ENCODE peak calls at places on chromosomes 4 and X, in four cellular contexts. I is HepG2, A is K562, T is GM12878. C is an unnamed sample.

GRCh38 chr4:42397256-42397634 is at the start of gene SHISA3:
- DNase-seq in I (no peak), A (no peak), T (no peak), C (peak)

GRCh38 chrX:27599928-27600327 is 9.8 kb downstream of the DCAF8L2 start:
- DNase-seq in I (peak), A (no peak), T (no peak), C (no peak)

GRCh38 chrX:119826399-119826959 is 26.3 kb downstream of the UPF3B start:
- DNase-seq in I (peak), A (no peak), T (no peak), C (no peak)

GRCh38 chr4:7911044-7911578 is 28.6 kb downstream of the AFAP1 start:
- DNase-seq in I (no peak), A (no peak), T (no peak), C (peak)

GRCh38 chrX:138945219-138945618 is 233.7 kb upstream of the FGF13 start:
- DNase-seq in I (no peak), A (no peak), T (no peak), C (no peak)

GRCh38 chrX:12497832-12498591 is 293.2 kb upstream of the PRPS2 start:
- DNase-seq in I (no peak), A (peak), T (no peak), C (peak)

GRCh38 chr4:176718881-176719280 is 73.8 kb downstream of the VEGFC start:
- DNase-seq in I (no peak), A (no peak), T (no peak), C (no peak)

GRCh38 chr4:19194672-19195071 is 1057.0 kb upstream of the SLIT2 start:
- DNase-seq in I (no peak), A (no peak), T (no peak), C (peak)

GRCh38 chrX:826026-826425 is 195.4 kb downstream of the SHOX start:
- DNase-seq in I (no peak), A (no peak), T (no peak), C (no peak)

GRCh38 chrX:3268804-3269203 is 77.6 kb downstream of the MXRA5 start:
- DNase-seq in I (no peak), A (no peak), T (no peak), C (no peak)

GRCh38 chrX:113743069-113743468 is 840.8 kb upstream of the HTR2C start:
- DNase-seq in I (no peak), A (no peak), T (no peak), C (no peak)

GRCh38 chrX:13903405-13903804 is 86.5 kb upstream of the GPM6B start:
- DNase-seq in I (no peak), A (no peak), T (no peak), C (no peak)

GRCh38 chr4:93317046-93317445 is 511.5 kb upstream of the ATOH1 start:
- DNase-seq in I (no peak), A (no peak), T (no peak), C (no peak)

DNA sequence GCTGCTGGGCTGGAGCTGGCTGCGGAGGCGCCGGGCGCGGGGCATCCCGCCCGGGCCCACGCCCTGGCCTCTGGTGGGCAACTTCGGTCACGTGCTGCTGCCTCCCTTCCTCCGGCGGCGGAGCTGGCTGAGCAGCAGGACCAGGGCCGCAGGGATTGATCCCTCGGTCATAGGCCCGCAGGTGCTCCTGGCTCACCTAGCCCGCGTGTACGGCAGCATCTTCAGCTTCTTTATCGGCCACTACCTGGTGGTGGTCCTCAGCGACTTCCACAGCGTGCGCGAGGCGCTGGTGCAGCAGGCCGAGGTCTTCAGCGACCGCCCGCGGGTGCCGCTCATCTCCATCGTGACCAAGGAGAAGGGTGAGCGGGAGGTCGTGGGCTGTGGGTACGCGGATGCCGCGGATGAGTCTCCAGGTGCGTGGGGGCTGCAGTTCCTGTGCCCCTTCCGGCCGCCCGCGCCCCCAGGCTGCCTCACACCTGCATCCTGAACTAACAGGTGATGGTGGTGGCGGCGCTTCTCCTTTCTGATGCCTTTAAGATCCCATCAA is 499 bp downstream of the CYP2U1 start:
- DNase-seq in I (no peak), A (no peak), T (no peak), C (no peak)
- TF ChIP-seq CREM in I (no peak), A (no peak), T (no peak), C (no peak)

DNA sequence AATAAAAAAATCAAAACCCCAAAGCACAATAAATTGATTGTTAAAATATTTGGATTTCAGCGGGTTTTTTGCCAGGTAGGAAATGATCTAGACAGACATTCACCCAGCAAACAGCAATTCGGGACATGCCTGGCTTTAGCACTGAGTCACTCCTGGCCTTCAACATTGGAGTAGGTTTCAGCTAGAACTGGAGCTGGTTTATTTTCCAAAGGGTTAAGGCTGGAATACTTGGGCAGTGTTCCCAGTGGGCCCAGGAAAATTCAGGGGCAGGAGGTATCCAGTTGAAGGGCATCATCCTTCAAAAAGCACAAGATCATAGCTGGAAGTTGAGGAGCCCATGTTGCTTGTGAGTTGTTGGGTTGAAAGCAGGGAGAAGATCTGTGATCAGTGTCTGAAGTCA is 41.0 kb downstream of the TXLNG start:
- DNase-seq in I (no peak), A (no peak), T (no peak), C (no peak)
- TF ChIP-seq CREM in I (no peak), A (no peak), T (no peak), C (no peak)

GRCh38 chr4:154349829-154350228 is 141.8 kb downstream of the DCHS2 start:
- DNase-seq in I (peak), A (no peak), T (no peak), C (no peak)
- TF ChIP-seq CREM in I (no peak), A (no peak), T (no peak), C (no peak)

GRCh38 chr4:96170198-96170597 is 330.3 kb downstream of the PDHA2 start:
- DNase-seq in I (no peak), A (peak), T (no peak), C (peak)

GRCh38 chr4:96162631-96163030 is 322.7 kb downstream of the PDHA2 start:
- DNase-seq in I (no peak), A (no peak), T (no peak), C (no peak)

GRCh38 chr4:96166806-96167205 is 326.9 kb downstream of the PDHA2 start:
- DNase-seq in I (no peak), A (no peak), T (no peak), C (no peak)

GRCh38 chr4:96164814-96165351 is 325.0 kb downstream of the PDHA2 start:
- DNase-seq in I (no peak), A (no peak), T (no peak), C (no peak)
- TF ChIP-seq CREM in I (no peak), A (no peak), T (no peak), C (no peak)

GRCh38 chr4:79044260-79044659 is 105.0 kb upstream of the PAQR3 start:
- DNase-seq in I (no peak), A (no peak), T (no peak), C (no peak)
- TF ChIP-seq CREM in I (no peak), A (no peak), T (no peak), C (no peak)